ENCODE peak calls at places on chromosomes 5 and 9, in ten cellular contexts. P is GM20000, W is uterus, B is NAMALWA, O is HT1080, M is left cardiac atrium, X is KG1, K is GM12892, V is AG09309, T is LoVo. D is an unnamed sample.

GRCh38 chr9:124062172-124062571 is 50.6 kb downstream of the LHX2 start:
- DNase-seq in P (no peak), K (no peak), O (no peak), B (peak; percentile 40), X (no peak), M (no peak), V (no peak), W (no peak), T (no peak), D (no peak)

GRCh38 chr5:147216552-147217154 is 18.2 kb upstream of the STK32A start:
- DNase-seq in M (no peak), V (no peak), O (peak; percentile 35), X (no peak), W (no peak), P (no peak), T (no peak), B (no peak), K (no peak), D (no peak)

GRCh38 chr5:115394531-115394930 is 98.1 kb upstream of the CCDC112 start:
- DNase-seq in B (no peak), O (no peak), W (no peak), T (no peak), K (no peak), V (no peak), P (no peak), M (no peak), X (no peak), D (no peak)

GRCh38 chr9:35680331-35681105 is 6.8 kb downstream of the CA9 start:
- DNase-seq in K (no peak), X (no peak), V (no peak), P (peak; percentile 66), W (no peak), T (no peak), B (peak; percentile 83), M (no peak), O (no peak), D (no peak)

GRCh38 chr5:434443-435146 is 8.4 kb upstream of the EXOC3 start:
- DNase-seq in P (no peak), B (no peak), W (no peak), V (no peak), T (no peak), O (no peak), M (peak; percentile 11), X (no peak), K (no peak), D (no peak)

GRCh38 chr5:74378464-74378863 is 262.1 kb downstream of the ENC1 start:
- DNase-seq in B (no peak), M (no peak), K (no peak), O (no peak), P (no peak), T (no peak), V (peak; percentile 25), W (no peak), X (no peak), D (no peak)

GRCh38 chr9:127065592-127065991 is 56.8 kb downstream of the ANGPTL2 start:
- DNase-seq in O (peak; percentile 84), M (no peak), P (no peak), K (no peak), X (no peak), W (no peak), B (no peak), T (no peak), V (peak; percentile 21), D (no peak)

GRCh38 chr5:82796643-82797416 is 280.4 kb downstream of the TMEM167A start:
- DNase-seq in M (no peak), B (no peak), W (no peak), T (no peak), X (no peak), P (no peak), V (no peak), O (no peak), K (no peak), D (no peak)

GRCh38 chr9:132757031-132757430 is 86.8 kb downstream of the GTF3C4 start:
- DNase-seq in B (no peak), M (no peak), W (no peak), T (no peak), O (no peak), P (no peak), X (no peak), K (no peak), V (no peak), D (no peak)

GRCh38 chr5:96966801-96967200 is 30.9 kb downstream of the LNPEP start:
- DNase-seq in B (no peak), T (no peak), O (no peak), X (no peak), W (no peak), P (no peak), M (no peak), K (no peak), V (no peak), D (no peak)

GRCh38 chr5:120538644-120539043 is 74.5 kb downstream of the PRR16 start:
- DNase-seq in O (no peak), M (no peak), T (no peak), W (no peak), X (no peak), B (no peak), V (no peak), P (no peak), K (no peak), D (no peak)

GRCh38 chr9:4167040-4167671 is 132.7 kb downstream of the GLIS3 start:
- DNase-seq in W (no peak), V (peak; percentile 21), T (no peak), O (no peak), P (no peak), M (no peak), X (no peak), B (no peak), K (no peak), D (no peak)

GRCh38 chr9:68872026-68872501 is 141.8 kb downstream of the PRKACG start:
- DNase-seq in X (no peak), M (peak; percentile 63), K (no peak), W (no peak), P (no peak), T (no peak), O (no peak), B (no peak), V (no peak), D (no peak)

GRCh38 chr9:115262477-115262876 is 144.5 kb upstream of the TNC start:
- DNase-seq in O (peak; percentile 96), T (peak; percentile 68), X (no peak), M (peak; percentile 82), W (peak; percentile 79), K (no peak), P (no peak), B (peak; percentile 52), V (peak; percentile 89), D (no peak)

GRCh38 chr9:8958358-8958757 is 1158.8 kb upstream of the DMAC1 start:
- DNase-seq in X (no peak), M (no peak), T (no peak), O (no peak), K (no peak), V (no peak), W (no peak), P (no peak), B (no peak), D (no peak)

D was measured in ovary.